ENCODE peak calls at places on chromosomes 12 and 14, in eight cellular contexts. P is pancreas; A is Peyer's patch; O is NCI-H345; L is progenitor cell of endocrine pancreas; I is SK-N-DZ; V is islet precursor cell; H is activated gamma-delta T cell treated with anti-CD3 and anti-CD28 coated beads, Interleukin-2, amount 50 U/mL, for 16 hours. E is an unnamed sample.

GRCh38 chr12:67147447-67147846 is 121.7 kb upstream of the CAND1 start:
- DNase-seq in P (no peak), A (no peak), O (no peak), L (no peak), I (no peak), V (no peak), H (no peak), E (no peak)

GRCh38 chr12:64086946-64087345 is 135.2 kb downstream of the KICS2 start:
- DNase-seq in P (no peak), A (no peak), O (no peak), L (no peak), I (no peak), V (no peak), H (no peak), E (no peak)

GRCh38 chr12:47808574-47809380 is 10.9 kb downstream of the HDAC7 start:
- DNase-seq in P (peak), A (no peak), O (no peak), L (no peak), I (no peak), V (no peak), H (peak), E (peak)

GRCh38 chr12:80187660-80188090 is 88.3 kb downstream of the OTOGL start:
- DNase-seq in P (no peak), A (no peak), O (peak), L (no peak), I (peak), V (no peak), H (no peak), E (no peak)

GRCh38 chr12:77032406-77032805 is 33.0 kb downstream of the E2F7 start:
- DNase-seq in P (no peak), A (no peak), O (no peak), L (no peak), I (no peak), V (no peak), H (no peak), E (no peak)

GRCh38 chr14:100486025-100486828 is 101.0 kb downstream of the BEGAIN start:
- DNase-seq in P (peak), A (no peak), O (peak), L (peak), I (no peak), V (peak), H (peak), E (no peak)

GRCh38 chr14:64912256-64912655 is 2.0 kb upstream of the CHURC1 start:
- DNase-seq in P (no peak), A (no peak), O (no peak), L (no peak), I (no peak), V (no peak), H (no peak), E (no peak)

GRCh38 chr12:1657616-1658167 is 28.7 kb downstream of the WNT5B start:
- DNase-seq in P (no peak), A (no peak), O (no peak), L (no peak), I (no peak), V (no peak), H (no peak), E (no peak)

GRCh38 chr14:54591461-54592245 is 24.7 kb downstream of the SAMD4A start:
- DNase-seq in P (no peak), A (no peak), O (no peak), L (no peak), I (no peak), V (peak), H (no peak), E (no peak)

GRCh38 chr12:7403466-7403865 is 40.5 kb downstream of the CD163L1 start:
- DNase-seq in P (no peak), A (no peak), O (no peak), L (no peak), I (no peak), V (no peak), H (no peak), E (no peak)

GRCh38 chr12:40566246-40566645 is 126.0 kb upstream of the CNTN1 start:
- DNase-seq in P (no peak), A (no peak), O (no peak), L (no peak), I (peak), V (no peak), H (no peak), E (no peak)

GRCh38 chr14:22887260-22887989 is 4.4 kb downstream of the REM2 start:
- DNase-seq in P (peak), A (peak), O (peak), L (peak), I (peak), V (peak), H (no peak), E (no peak)

GRCh38 chr12:117069926-117070900 is 29.0 kb downstream of the TESC start:
- DNase-seq in P (peak), A (no peak), O (no peak), L (no peak), I (no peak), V (no peak), H (no peak), E (peak)

GRCh38 chr14:65070710-65071033 is 31.6 kb downstream of the MAX start:
- DNase-seq in P (no peak), A (peak), O (no peak), L (no peak), I (no peak), V (no peak), H (no peak), E (no peak)

GRCh38 chr12:124388679-124389536 is 94.0 kb downstream of the RFLNA start:
- DNase-seq in P (peak), A (peak), O (no peak), L (peak), I (peak), V (peak), H (peak), E (no peak)

GRCh38 chr14:105939810-105940508 is 413.6 kb downstream of the TMEM121 start:
- DNase-seq in P (no peak), A (peak), O (no peak), L (no peak), I (no peak), V (peak), H (no peak), E (no peak)

GRCh38 chr12:56590237-56590830 is 39.8 kb downstream of the BAZ2A start:
- DNase-seq in P (no peak), A (no peak), O (peak), L (no peak), I (peak), V (peak), H (no peak), E (no peak)